ENCODE peak calls at places on chromosomes 3 and 15, in ten cellular contexts. U, M, K, T, J, Z, E, G, R and F are unnamed samples.

GRCh38 chr3:24002129-24002528 is 57.0 kb downstream of the NR1D2 start:
- DNase-seq in J (no peak), Z (no peak), G (no peak), T (no peak), R (no peak), U (no peak), E (no peak), K (no peak), M (no peak), F (no peak)

GRCh38 chr15:39663684-39664083 is 82.8 kb downstream of the THBS1 start:
- DNase-seq in E (no peak), U (no peak), Z (no peak), R (no peak), G (no peak), T (no peak), M (no peak), K (no peak), J (no peak), F (no peak)

GRCh38 chr3:173396191-173397041 is 1.1 kb upstream of the NLGN1 start:
- DNase-seq in E (no peak), U (peak; percentile 39), J (peak; percentile 28), T (no peak), G (no peak), K (no peak), Z (peak; percentile 36), M (no peak), R (peak; percentile 26), F (peak; percentile 26)

GRCh38 chr3:186096295-186096694 is 12.6 kb downstream of the ETV5 start:
- DNase-seq in R (no peak), J (no peak), Z (no peak), E (no peak), G (no peak), K (no peak), T (no peak), U (no peak), M (no peak), F (no peak)

GRCh38 chr3:10926441-10926830 is 66.1 kb upstream of the SLC6A1 start:
- DNase-seq in T (no peak), J (no peak), M (no peak), R (no peak), E (no peak), G (peak; percentile 39), K (no peak), U (no peak), Z (no peak), F (no peak)

GRCh38 chr3:48222616-48223513 is at the start of gene CAMP:
- DNase-seq in M (peak; percentile 47), J (no peak), K (peak; percentile 81), Z (no peak), U (peak; percentile 44), G (peak; percentile 88), T (no peak), E (peak; percentile 92), R (peak; percentile 82), F (peak; percentile 80)

GRCh38 chr3:172596394-172596706 is 73.1 kb upstream of the TNFSF10 start:
- DNase-seq in Z (no peak), K (no peak), R (no peak), E (no peak), M (no peak), T (no peak), U (no peak), G (no peak), J (no peak), F (no peak)

GRCh38 chr15:28955160-28955502 is 69.4 kb downstream of the APBA2 start:
- DNase-seq in T (no peak), G (no peak), U (no peak), R (no peak), M (peak; percentile 69), K (peak; percentile 76), J (no peak), Z (peak; percentile 26), E (no peak), F (no peak)

GRCh38 chr3:122661633-122662032 is 19.0 kb upstream of the PARP14 start:
- DNase-seq in Z (no peak), R (no peak), E (no peak), T (no peak), J (no peak), G (no peak), U (no peak), K (peak; percentile 59), M (no peak), F (no peak)

GRCh38 chr15:39040861-39041260 is 476.2 kb upstream of the RASGRP1 start:
- DNase-seq in Z (no peak), T (no peak), J (no peak), K (no peak), G (no peak), M (no peak), U (peak; percentile 4), R (no peak), E (no peak), F (no peak)

GRCh38 chr3:10528046-10528445 is 22.7 kb upstream of the ATP2B2 start:
- DNase-seq in K (no peak), G (peak; percentile 24), Z (no peak), U (no peak), M (no peak), R (no peak), J (no peak), T (no peak), E (peak; percentile 44), F (no peak)